ENCODE peak calls at places on chromosomes 16 and 17, in eight cellular contexts. K is mucosa of gallbladder; X is progenitor cell of endocrine pancreas; H is MM.1S; N is type B pancreatic cell; B is neural crest cell; M is CD4-positive, alpha-beta memory T cell; Q is posterior cingulate gyrus. D is an unnamed sample.

GRCh38 chr17:80899402-80900268 is 92.0 kb upstream of the CHMP6 start:
- DNase-seq in Q (no peak), K (no peak), N (no peak), X (no peak), B (peak), H (no peak), M (peak), D (peak)

GRCh38 chr17:76506408-76507328 is 5.4 kb upstream of the RHBDF2 start:
- DNase-seq in H (peak), B (peak), M (peak), N (peak), Q (peak), K (peak), X (peak), D (peak)

GRCh38 chr17:63665527-63666214 is 34.3 kb downstream of the LIMD2 start:
- DNase-seq in N (no peak), M (no peak), K (no peak), Q (no peak), B (no peak), H (no peak), X (no peak), D (no peak)

GRCh38 chr17:82835766-82836512 is 3.9 kb downstream of the ZNF750 start:
- DNase-seq in X (no peak), M (no peak), K (no peak), N (no peak), H (no peak), B (no peak), Q (no peak), D (no peak)

GRCh38 chr17:80112471-80113032 is 11.2 kb downstream of the GAA start:
- DNase-seq in M (no peak), K (no peak), B (no peak), Q (no peak), N (no peak), X (no peak), H (no peak), D (no peak)

GRCh38 chr16:86951831-86952598 is 365.2 kb downstream of the C16orf95 start:
- DNase-seq in K (no peak), H (no peak), N (no peak), X (no peak), M (no peak), Q (no peak), B (no peak), D (no peak)

GRCh38 chr17:81192386-81193050 is 26.5 kb upstream of the AATK start:
- DNase-seq in K (no peak), B (no peak), M (no peak), X (no peak), H (no peak), Q (no peak), N (no peak), D (no peak)

GRCh38 chr16:10180771-10181163 is 1.5 kb downstream of the GRIN2A start:
- DNase-seq in N (peak), H (peak), K (no peak), M (no peak), B (peak), X (peak), Q (peak), D (peak)

GRCh38 chr16:82524939-82525338 is 101.8 kb upstream of the CDH13 start:
- DNase-seq in Q (no peak), M (no peak), H (no peak), K (no peak), B (no peak), N (no peak), X (no peak), D (no peak)

GRCh38 chr17:11628374-11628773 is 30.1 kb downstream of the DNAH9 start:
- DNase-seq in H (no peak), B (no peak), X (no peak), Q (no peak), M (no peak), K (no peak), N (no peak), D (no peak)

GRCh38 chr16:1156111-1156982 is 3.4 kb downstream of the CACNA1H start:
- DNase-seq in B (no peak), H (no peak), M (no peak), N (no peak), X (no peak), K (no peak), Q (no peak), D (no peak)

GRCh38 chr16:28820016-28820415 is 2.8 kb upstream of the ATXN2L start:
- DNase-seq in N (no peak), Q (no peak), X (no peak), K (no peak), H (no peak), B (no peak), M (no peak), D (peak)

GRCh38 chr17:15947331-15947730 is 2.4 kb downstream of the ADORA2B start:
- DNase-seq in B (no peak), M (no peak), H (no peak), K (no peak), Q (no peak), N (no peak), X (no peak), D (no peak)

GRCh38 chr17:17097763-17098345 is 55.6 kb downstream of the MPRIP start:
- DNase-seq in Q (no peak), K (no peak), X (no peak), N (no peak), M (no peak), H (no peak), B (no peak), D (no peak)

GRCh38 chr17:63834431-63835166 is 7.1 kb upstream of the FTSJ3 start:
- DNase-seq in M (peak), B (peak), Q (peak), N (no peak), H (peak), K (peak), X (no peak), D (peak)

GRCh38 chr16:85515830-85516397 is 97.2 kb upstream of the GSE1 start:
- DNase-seq in H (no peak), Q (no peak), M (no peak), N (no peak), K (no peak), B (no peak), X (no peak), D (peak)

GRCh38 chr17:69581061-69581955 is 166.8 kb downstream of the MAP2K6 start:
- DNase-seq in N (no peak), H (peak), M (peak), B (no peak), X (no peak), K (no peak), Q (no peak), D (no peak)

GRCh38 chr17:31561469-31562412 is 170.3 kb downstream of the RAB11FIP4 start:
- DNase-seq in N (no peak), M (no peak), K (no peak), H (no peak), X (no peak), Q (no peak), B (no peak), D (no peak)